ENCODE peak calls at places on chromosome 10, in eight cellular contexts. D, I, P, G, M, Z, Y and H are unnamed samples.

GRCh38 chr10:64523065-64523759 is 1002.0 kb downstream of the REEP3 start:
- DNase-seq in Y (no peak), P (no peak), I (no peak), G (no peak), Z (no peak), M (no peak), D (no peak), H (no peak)

GRCh38 chr10:84244651-84245270 is at the start of gene RGR:
- DNase-seq in G (peak; percentile 91), I (no peak), Z (peak; percentile 71), D (no peak), M (no peak), Y (peak; percentile 53), P (peak; percentile 68), H (no peak)

GRCh38 chr10:90288403-90288933 is 569.4 kb downstream of the HTR7 start:
- DNase-seq in D (no peak), I (no peak), M (no peak), P (no peak), Y (peak; percentile 53), Z (no peak), G (no peak), H (peak; percentile 46)

GRCh38 chr10:79159141-79159619 is 90.4 kb downstream of the ZMIZ1 start:
- DNase-seq in P (no peak), I (no peak), Y (peak; percentile 65), G (no peak), D (no peak), Z (no peak), M (no peak), H (no peak)

GRCh38 chr10:99540673-99541531 is 8.2 kb downstream of the NKX2-3 start:
- DNase-seq in G (no peak), Y (no peak), M (no peak), D (no peak), I (peak; percentile 77), P (no peak), Z (no peak), H (peak; percentile 32)

GRCh38 chr10:101968910-101969321 is 87.1 kb downstream of the ARMH3 start:
- DNase-seq in M (no peak), P (no peak), Z (no peak), I (no peak), G (no peak), D (no peak), Y (no peak), H (no peak)

GRCh38 chr10:101008823-101009423 is 9.3 kb downstream of the LZTS2 start:
- DNase-seq in M (no peak), Y (no peak), I (no peak), P (no peak), D (no peak), Z (peak; percentile 64), G (peak; percentile 50), H (no peak)

GRCh38 chr10:69554611-69555010 is 18.6 kb downstream of the NEUROG3 start:
- DNase-seq in M (no peak), G (no peak), Y (no peak), I (no peak), Z (no peak), P (no peak), D (no peak), H (no peak)

GRCh38 chr10:19811517-19811916 is 4.7 kb upstream of the PLXDC2 start:
- DNase-seq in I (peak; percentile 44), M (no peak), Y (peak; percentile 23), D (no peak), Z (no peak), G (peak; percentile 31), P (no peak), H (peak; percentile 42)

GRCh38 chr10:122001698-122002097 is 12.7 kb downstream of the TACC2 start:
- DNase-seq in Y (no peak), M (no peak), D (no peak), P (no peak), Z (no peak), G (no peak), I (no peak), H (no peak)

GRCh38 chr10:30637881-30638467 is 8.4 kb upstream of the LYZL2 start:
- DNase-seq in I (peak; percentile 58), Z (no peak), M (no peak), G (no peak), P (no peak), D (no peak), Y (peak; percentile 91), H (peak; percentile 91)

GRCh38 chr10:95526066-95526465 is 35.1 kb downstream of the SORBS1 start:
- DNase-seq in M (no peak), Z (no peak), P (no peak), Y (no peak), G (no peak), I (no peak), D (no peak), H (no peak)

GRCh38 chr10:65670087-65670486 is 1255.7 kb upstream of the LRRTM3 start:
- DNase-seq in Z (no peak), G (no peak), Y (peak; percentile 15), I (no peak), D (no peak), P (no peak), M (no peak), H (no peak)

GRCh38 chr10:77248104-77248503 is 389.5 kb downstream of the KCNMA1 start:
- DNase-seq in Z (no peak), M (no peak), Y (no peak), D (no peak), I (peak; percentile 19), P (no peak), G (no peak), H (no peak)

GRCh38 chr10:31590023-31590800 is 271.2 kb downstream of the ZEB1 start:
- DNase-seq in I (no peak), D (no peak), Y (peak; percentile 48), G (no peak), Z (no peak), P (no peak), M (no peak), H (no peak)

GRCh38 chr10:33697016-33697415 is 362.5 kb upstream of the NRP1 start:
- DNase-seq in G (no peak), Z (no peak), I (no peak), D (no peak), P (no peak), Y (peak; percentile 52), M (no peak), H (peak; percentile 20)

GRCh38 chr10:70950062-70950461 is 61.7 kb upstream of the PCBD1 start:
- DNase-seq in M (no peak), D (no peak), P (no peak), I (no peak), Z (no peak), Y (no peak), G (no peak), H (no peak)